ENCODE peak calls at places on chromosomes 11 and 22, in ten cellular contexts. S is ovary, D is A549, E is right lobe of liver, Z is Peyer's patch, Y is esophagus muscularis mucosa, P is stomach, F is esophagus squamous epithelium, N is GM12878, V is endothelial cell of umbilical vein. U is an unnamed sample.

GRCh38 chr11:27391336-27392015 is 28.5 kb upstream of the CCDC34 start:
- DNase-seq in S (no peak), D (no peak), E (no peak), Z (no peak), Y (no peak), P (no peak), F (no peak), N (no peak), V (no peak), U (no peak)

GRCh38 chr11:59997800-59998199 is 19.2 kb upstream of the OOSP4B start:
- DNase-seq in S (no peak), D (no peak), E (no peak), Z (no peak), Y (no peak), P (no peak), F (no peak), N (no peak), V (no peak), U (no peak)

GRCh38 chr11:48064306-48064705 is 83.9 kb downstream of the PTPRJ start:
- DNase-seq in S (peak), D (no peak), E (no peak), Z (no peak), Y (no peak), P (no peak), F (no peak), N (no peak), V (peak), U (peak)

GRCh38 chr22:49329636-49330035 is 498.0 kb downstream of the BRD1 start:
- DNase-seq in S (no peak), D (no peak), E (no peak), Z (no peak), Y (peak), P (peak), F (no peak), N (no peak), V (no peak), U (no peak)

GRCh38 chr11:1917523-1918435 is 1.7 kb upstream of the TNNT3 start:
- DNase-seq in S (no peak), D (no peak), E (no peak), Z (no peak), Y (no peak), P (no peak), F (no peak), N (no peak), V (no peak), U (no peak)

GRCh38 chr22:17920145-17920605 is 104.2 kb downstream of the MICAL3 start:
- DNase-seq in S (peak), D (no peak), E (peak), Z (peak), Y (no peak), P (peak), F (no peak), N (no peak), V (peak), U (no peak)

GRCh38 chr11:61850687-61851086 is 22.6 kb downstream of the FADS2 start:
- DNase-seq in S (no peak), D (no peak), E (no peak), Z (no peak), Y (no peak), P (no peak), F (no peak), N (no peak), V (no peak), U (no peak)

GRCh38 chr11:57597461-57597892 is at the start of gene SERPING1:
- DNase-seq in S (peak), D (no peak), E (peak), Z (peak), Y (peak), P (peak), F (no peak), N (no peak), V (no peak), U (peak)

GRCh38 chr11:60343094-60343704 is 16.1 kb downstream of the MS4A6E start:
- DNase-seq in S (no peak), D (peak), E (no peak), Z (no peak), Y (no peak), P (no peak), F (no peak), N (no peak), V (peak), U (no peak)

GRCh38 chr11:33575311-33575710 is 125.3 kb downstream of the C11orf91 start:
- DNase-seq in S (no peak), D (no peak), E (no peak), Z (no peak), Y (no peak), P (no peak), F (no peak), N (peak), V (no peak), U (no peak)

GRCh38 chr11:68014157-68014965 is 4.2 kb downstream of the ALDH3B1 start:
- DNase-seq in S (no peak), D (peak), E (no peak), Z (peak), Y (no peak), P (peak), F (no peak), N (no peak), V (peak), U (peak)

GRCh38 chr11:86632499-86633269 is 39.7 kb downstream of the ME3 start:
- DNase-seq in S (peak), D (peak), E (no peak), Z (no peak), Y (no peak), P (no peak), F (no peak), N (peak), V (peak), U (no peak)

GRCh38 chr11:72014761-72015320 is 16.1 kb downstream of the IL18BP start:
- DNase-seq in S (no peak), D (no peak), E (no peak), Z (no peak), Y (no peak), P (no peak), F (no peak), N (no peak), V (no peak), U (peak)

GRCh38 chr11:9003573-9004309 is at the start of gene NRIP3:
- DNase-seq in S (peak), D (peak), E (peak), Z (peak), Y (no peak), P (peak), F (peak), N (no peak), V (peak), U (peak)

GRCh38 chr22:23519442-23520177 is 60.5 kb downstream of the IGLL1 start:
- DNase-seq in S (no peak), D (no peak), E (no peak), Z (no peak), Y (no peak), P (no peak), F (no peak), N (no peak), V (no peak), U (no peak)

GRCh38 chr11:109486129-109486528 is 64.1 kb downstream of the C11orf87 start:
- DNase-seq in S (no peak), D (no peak), E (no peak), Z (no peak), Y (no peak), P (no peak), F (no peak), N (no peak), V (no peak), U (no peak)

GRCh38 chr11:61061081-61061826 is 41.0 kb upstream of the CD5 start:
- DNase-seq in S (no peak), D (no peak), E (no peak), Z (peak), Y (no peak), P (no peak), F (no peak), N (peak), V (no peak), U (no peak)

GRCh38 chr11:88310246-88310645 is 27.3 kb downstream of the CTSC start:
- DNase-seq in S (no peak), D (no peak), E (no peak), Z (no peak), Y (no peak), P (no peak), F (no peak), N (no peak), V (peak), U (no peak)

GRCh38 chr11:120095516-120095915 is 42.4 kb downstream of the TRIM29 start:
- DNase-seq in S (no peak), D (no peak), E (no peak), Z (no peak), Y (no peak), P (no peak), F (no peak), N (no peak), V (no peak), U (no peak)

DNA sequence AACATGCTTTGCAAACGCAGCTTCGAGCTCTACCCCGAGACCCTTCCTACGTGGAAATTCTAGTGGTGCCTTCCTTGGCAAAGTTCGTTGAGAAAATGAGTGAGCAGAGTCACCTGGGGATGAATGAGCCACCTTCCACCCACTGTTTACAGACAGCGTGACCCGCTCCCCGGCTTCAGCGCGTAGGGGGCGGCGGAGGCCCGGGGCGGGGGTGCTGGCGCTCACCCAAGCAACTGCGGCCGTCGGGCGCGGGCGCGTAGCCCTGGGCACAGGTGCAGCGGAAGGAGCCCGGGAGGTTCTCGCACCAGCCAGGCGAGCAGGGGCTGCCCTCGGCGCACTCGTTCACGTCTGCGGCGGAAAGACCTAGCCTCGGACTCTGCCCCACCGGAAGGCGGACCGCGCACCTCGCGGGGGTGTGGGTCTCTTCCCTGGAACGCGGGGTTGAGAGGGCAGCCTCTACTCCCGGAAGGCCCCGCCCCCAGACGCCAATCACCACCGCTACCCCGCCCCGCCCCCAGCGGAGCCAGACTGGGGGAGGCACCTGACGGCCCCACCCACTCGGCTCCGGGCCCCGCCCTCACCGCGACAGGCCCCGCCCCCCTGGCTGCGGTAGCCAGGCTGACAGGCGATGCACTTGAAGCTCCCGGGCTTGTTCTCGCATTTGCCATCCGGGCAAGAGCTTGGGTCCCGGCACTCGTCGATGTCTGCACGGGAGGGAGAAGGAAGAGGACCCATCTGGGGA is 11.8 kb downstream of the LTBP3 start:
- DNase-seq in S (peak), D (peak), E (peak), Z (peak), Y (peak), P (peak), F (peak), N (no peak), V (peak), U (peak)
- TF ChIP-seq POLR2A in S (no peak), D (no peak), E (peak), Z (peak), Y (no peak), P (no peak), F (no peak), N (peak), V (no peak), U (no peak)

GRCh38 chr11:124896821-124897391 is 759 bp downstream of the ROBO4 start:
- DNase-seq in S (peak), D (no peak), E (no peak), Z (no peak), Y (no peak), P (no peak), F (no peak), N (no peak), V (no peak), U (peak)

GRCh38 chr11:124897681-124898680 is at the start of gene ROBO4:
- DNase-seq in S (peak), D (no peak), E (peak), Z (no peak), Y (no peak), P (no peak), F (no peak), N (no peak), V (peak), U (peak)

GRCh38 chr11:124898711-124899110 is 1.0 kb upstream of the ROBO4 start:
- DNase-seq in S (peak), D (no peak), E (peak), Z (no peak), Y (no peak), P (no peak), F (no peak), N (no peak), V (peak), U (no peak)

GRCh38 chr11:124900464-124900863 is 2.8 kb upstream of the ROBO4 start:
- DNase-seq in S (peak), D (peak), E (no peak), Z (no peak), Y (no peak), P (no peak), F (no peak), N (no peak), V (peak), U (no peak)

DNA sequence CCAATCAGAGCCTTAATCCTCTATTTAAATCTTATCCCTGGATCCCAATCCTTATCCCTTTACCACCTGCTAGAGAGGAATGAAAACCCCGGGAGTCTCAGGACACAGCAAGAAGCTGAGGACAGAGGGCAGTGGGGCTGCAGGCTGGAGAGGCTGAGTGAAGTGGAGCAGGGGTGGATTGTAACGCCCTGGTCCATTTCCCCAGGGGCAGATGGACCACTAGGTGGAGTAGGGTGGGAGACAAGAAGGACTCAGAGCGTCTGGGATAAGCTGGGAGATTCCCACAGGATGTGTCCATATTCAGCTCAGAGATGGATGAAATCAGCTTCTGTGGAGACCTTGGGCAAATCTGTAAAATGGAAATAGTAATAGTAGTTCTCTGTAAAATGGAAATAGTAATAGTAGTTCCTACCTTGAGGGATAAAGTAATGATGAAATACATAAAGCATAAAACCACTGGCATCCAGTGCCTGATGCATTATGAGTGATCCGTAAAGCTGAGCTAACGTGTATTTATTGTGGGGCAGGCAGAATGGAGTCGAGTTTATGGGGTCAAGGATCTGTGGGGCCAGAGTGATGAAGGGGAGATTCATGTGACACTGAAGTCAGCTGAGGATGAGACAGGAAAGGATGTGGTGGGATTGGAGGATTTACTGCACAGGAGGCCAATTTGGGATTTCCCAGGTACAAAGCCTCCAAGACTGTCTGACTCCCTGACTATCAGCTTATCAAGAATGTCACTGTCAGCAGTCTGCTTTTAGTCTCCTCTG is 1.9 kb upstream of the ROBO4 start:
- DNase-seq in S (peak), D (no peak), E (no peak), Z (no peak), Y (no peak), P (no peak), F (no peak), N (no peak), V (peak), U (peak)
- TF ChIP-seq CTCF in S (no peak), D (no peak), E (no peak), Z (no peak), Y (no peak), P (no peak), F (no peak), N (no peak), V (peak), U (no peak)

GRCh38 chr22:41397143-41397811 is 15.5 kb downstream of the TEF start:
- DNase-seq in S (no peak), D (no peak), E (peak), Z (peak), Y (no peak), P (no peak), F (no peak), N (no peak), V (no peak), U (no peak)
- TF ChIP-seq POLR2A in S (no peak), D (no peak), E (peak), Z (no peak), Y (no peak), P (no peak), F (no peak), N (no peak), V (no peak), U (no peak)

DNA sequence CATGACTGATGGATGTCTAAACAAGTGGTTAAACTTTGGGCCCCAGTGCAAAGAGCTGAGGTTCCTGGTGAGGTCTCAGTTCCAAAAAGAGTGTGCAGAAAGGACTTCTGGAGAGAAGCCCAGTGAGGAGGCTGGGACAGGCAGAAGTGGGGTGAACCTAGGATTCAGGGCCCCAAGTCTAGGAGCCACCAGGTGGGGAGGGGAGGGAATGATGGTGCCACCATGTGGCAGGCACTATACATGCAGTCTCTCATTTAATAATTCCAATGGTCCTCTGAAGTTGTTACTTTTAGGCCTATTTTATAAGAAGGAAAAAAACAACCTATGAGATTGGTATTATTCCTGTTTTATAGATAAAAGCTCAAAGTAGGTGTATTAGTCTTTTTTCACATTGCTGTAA is 102.0 kb downstream of the INSC start:
- DNase-seq in S (no peak), D (no peak), E (no peak), Z (no peak), Y (no peak), P (no peak), F (no peak), N (no peak), V (no peak), U (no peak)
- TF ChIP-seq CTCF in S (no peak), D (peak), E (peak), Z (peak), Y (no peak), P (no peak), F (no peak), N (peak), V (no peak), U (no peak)

DNA sequence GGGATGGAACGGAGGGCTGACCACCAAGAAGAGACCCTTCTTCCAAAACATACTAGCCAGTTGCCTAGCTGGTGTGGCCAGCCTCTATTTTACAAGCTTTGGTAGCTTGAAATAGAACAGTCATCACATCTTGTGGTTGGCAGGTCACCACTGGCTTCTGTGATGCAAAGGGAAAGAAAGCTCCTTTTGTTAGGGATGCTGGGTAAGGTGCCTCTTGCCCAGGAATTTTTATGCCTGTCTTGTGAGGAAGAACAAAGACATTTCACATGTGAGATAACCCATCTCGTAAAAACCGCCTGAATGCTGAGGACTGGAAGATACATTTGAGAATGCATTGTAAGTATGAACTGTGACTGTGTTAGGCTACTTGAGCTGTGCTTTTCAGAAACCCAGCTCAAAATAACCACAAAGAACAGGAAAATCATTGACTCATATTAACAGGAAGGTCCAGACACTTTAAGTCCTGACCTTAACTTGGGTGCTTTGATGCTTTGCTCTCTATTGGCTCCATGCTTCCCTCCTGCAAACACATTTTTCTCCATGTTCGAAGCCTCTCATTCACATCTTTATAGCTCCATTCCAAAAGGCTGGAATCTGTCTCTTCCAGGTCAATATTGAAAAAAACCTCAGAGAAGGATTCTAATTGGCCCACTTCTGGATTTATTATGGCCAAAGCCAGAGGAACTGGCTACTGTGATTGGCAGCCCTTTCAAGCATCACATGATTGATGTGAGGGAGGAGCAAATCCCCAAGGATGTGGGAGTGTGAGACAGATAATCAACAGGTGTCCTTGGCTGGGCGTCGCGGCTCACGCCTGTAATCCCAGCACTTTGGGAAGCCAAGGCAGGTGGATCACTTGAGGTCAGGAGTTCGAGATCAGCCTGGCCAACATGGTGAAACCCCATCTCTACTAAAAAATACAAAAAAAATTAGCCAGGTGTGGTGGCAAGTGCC is 53.9 kb downstream of the MICAL2 start:
- DNase-seq in S (no peak), D (peak), E (no peak), Z (no peak), Y (no peak), P (no peak), F (no peak), N (no peak), V (peak), U (peak)
- TF ChIP-seq POLR2A in S (no peak), D (no peak), E (no peak), Z (no peak), Y (no peak), P (no peak), F (no peak), N (no peak), V (peak), U (no peak)

GRCh38 chr11:10648896-10649295 is 44.7 kb downstream of the IRAG1 start:
- DNase-seq in S (no peak), D (no peak), E (no peak), Z (peak), Y (no peak), P (no peak), F (no peak), N (no peak), V (no peak), U (no peak)
- TF ChIP-seq CTCF in S (no peak), D (no peak), E (no peak), Z (no peak), Y (no peak), P (no peak), F (no peak), N (no peak), V (no peak), U (no peak)

DNA sequence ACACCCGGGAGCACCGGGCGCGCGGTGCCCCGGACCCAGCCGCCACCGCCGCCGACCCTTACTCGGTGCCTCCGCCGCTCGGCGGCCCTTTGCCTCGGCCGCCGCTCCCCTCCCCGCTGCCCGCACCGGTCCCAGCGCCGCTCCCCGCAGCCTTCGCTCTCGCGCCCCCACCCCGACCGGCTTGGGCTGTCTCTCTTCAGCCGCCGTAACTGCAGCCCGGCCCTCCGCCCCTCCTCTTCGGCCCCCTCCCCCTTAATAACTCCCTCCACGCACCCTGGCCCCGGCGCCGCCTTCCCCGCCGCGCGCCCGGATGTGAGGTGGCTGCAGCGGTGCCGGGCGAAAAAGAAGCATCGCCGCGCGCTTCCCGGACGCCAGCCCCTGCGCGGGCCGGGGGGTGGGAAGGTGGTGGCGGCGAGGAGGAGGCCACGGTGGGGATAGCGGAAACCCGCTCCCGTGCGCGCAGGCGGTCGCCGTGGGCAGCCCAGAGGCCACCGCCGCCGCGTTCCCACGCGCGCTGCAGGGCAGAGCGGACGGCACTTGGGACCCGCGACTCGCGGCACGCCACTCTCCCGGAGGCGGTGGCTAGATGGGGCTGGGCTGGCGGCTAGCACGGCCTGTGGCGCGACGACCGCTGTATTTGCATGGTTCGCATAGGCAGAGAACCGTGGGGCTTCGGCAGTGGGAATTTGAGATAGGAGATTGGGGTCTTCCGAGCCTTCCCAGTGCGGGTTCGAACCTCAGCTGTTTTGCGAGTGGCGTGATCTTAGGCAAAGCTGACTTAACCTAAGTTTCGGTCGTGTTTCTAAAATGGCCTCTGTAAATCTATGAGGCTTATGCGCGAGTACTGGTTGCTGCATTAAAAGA is at the start of gene EIF4ENIF1:
- DNase-seq in S (peak), D (peak), E (peak), Z (peak), Y (peak), P (peak), F (peak), N (no peak), V (peak), U (peak)
- TF ChIP-seq POLR2A in S (peak), D (peak), E (peak), Z (peak), Y (no peak), P (no peak), F (peak), N (peak), V (peak), U (no peak)

U was measured in lower leg skin.